ENCODE peak calls at places on chromosomes 3 and 15, in seven cellular contexts. L, W, A, K, V, T and X are unnamed samples.

GRCh38 chr15:68506071-68506470 is 72.7 kb upstream of the CORO2B start:
- DNase-seq in L (no peak), W (no peak), A (no peak), K (no peak), V (no peak), T (peak), X (no peak)

GRCh38 chr3:111047812-111048435 is 23.7 kb upstream of the NECTIN3 start:
- DNase-seq in L (no peak), W (no peak), A (no peak), K (no peak), V (no peak), T (no peak), X (no peak)

GRCh38 chr3:132368962-132369361 is 48.3 kb upstream of the DNAJC13 start:
- DNase-seq in L (no peak), W (no peak), A (no peak), K (no peak), V (no peak), T (no peak), X (no peak)

GRCh38 chr15:85649372-85649771 is 145.4 kb downstream of the KLHL25 start:
- DNase-seq in L (peak), W (no peak), A (no peak), K (peak), V (peak), T (no peak), X (peak)

GRCh38 chr3:174859109-174859735 is at the start of gene NAALADL2:
- DNase-seq in L (no peak), W (no peak), A (no peak), K (no peak), V (no peak), T (peak), X (no peak)

GRCh38 chr3:149038322-149038721 is 47.0 kb downstream of the GYG1 start:
- DNase-seq in L (no peak), W (no peak), A (no peak), K (no peak), V (no peak), T (no peak), X (no peak)

GRCh38 chr3:61688307-61688695 is 126.9 kb downstream of the PTPRG start:
- DNase-seq in L (no peak), W (no peak), A (no peak), K (no peak), V (no peak), T (no peak), X (no peak)

GRCh38 chr15:63352808-63353207 is 28.8 kb downstream of the CA12 start:
- DNase-seq in L (no peak), W (no peak), A (no peak), K (no peak), V (no peak), T (no peak), X (no peak)

GRCh38 chr15:55846108-55846707 is 103.3 kb upstream of the PRTG start:
- DNase-seq in L (peak), W (peak), A (peak), K (peak), V (peak), T (peak), X (peak)

GRCh38 chr15:64877435-64877834 is 34.3 kb upstream of the ANKDD1A start:
- DNase-seq in L (peak), W (no peak), A (no peak), K (no peak), V (no peak), T (peak), X (no peak)